ENCODE peak calls at places on chromosomes 11 and 22, in seven cellular contexts. One of them, this sample, is unnamed.

GRCh38 chr11:57513911-57514537 is 1.5 kb downstream of the SLC43A1 start:
- DNase-seq in GM06990: peak; percentile 27
- DNase-seq in activated naive CD4-positive, alpha-beta T cell treated with anti-CD3 and anti-CD28 coated beads for 36 hours: peak; percentile 59
- DNase-seq in epithelial cell of esophagus: peak; percentile 39
- DNase-seq in RCC 7860: no peak
- DNase-seq in coronary artery: no peak
- DNase-seq in WTC11: peak; percentile 70
- DNase-seq in this sample: no peak

GRCh38 chr11:118998822-118999221 is 884 bp downstream of the CENATAC start:
- DNase-seq in GM06990: no peak
- DNase-seq in activated naive CD4-positive, alpha-beta T cell treated with anti-CD3 and anti-CD28 coated beads for 36 hours: no peak
- DNase-seq in epithelial cell of esophagus: peak; percentile 82
- DNase-seq in RCC 7860: peak; percentile 75
- DNase-seq in coronary artery: no peak
- DNase-seq in WTC11: no peak
- DNase-seq in this sample: no peak

GRCh38 chr11:65013130-65013691 is 749 bp upstream of the ARL2 start:
- DNase-seq in GM06990: no peak
- DNase-seq in activated naive CD4-positive, alpha-beta T cell treated with anti-CD3 and anti-CD28 coated beads for 36 hours: peak; percentile 96
- DNase-seq in epithelial cell of esophagus: peak; percentile 88
- DNase-seq in RCC 7860: no peak
- DNase-seq in coronary artery: peak; percentile 95
- DNase-seq in WTC11: peak; percentile 90
- DNase-seq in this sample: no peak

GRCh38 chr22:30224161-30224857 is 22.2 kb downstream of the LIF start:
- DNase-seq in GM06990: no peak
- DNase-seq in activated naive CD4-positive, alpha-beta T cell treated with anti-CD3 and anti-CD28 coated beads for 36 hours: no peak
- DNase-seq in epithelial cell of esophagus: peak; percentile 52
- DNase-seq in RCC 7860: peak; percentile 77
- DNase-seq in coronary artery: no peak
- DNase-seq in WTC11: no peak
- DNase-seq in this sample: no peak

GRCh38 chr22:38114484-38115398 is 4.3 kb upstream of the BAIAP2L2 start:
- DNase-seq in GM06990: peak; percentile 61
- DNase-seq in activated naive CD4-positive, alpha-beta T cell treated with anti-CD3 and anti-CD28 coated beads for 36 hours: peak; percentile 86
- DNase-seq in epithelial cell of esophagus: peak; percentile 86
- DNase-seq in RCC 7860: peak; percentile 56
- DNase-seq in coronary artery: no peak
- DNase-seq in WTC11: peak; percentile 95
- DNase-seq in this sample: no peak

GRCh38 chr11:78940500-78941225 is 366.0 kb upstream of the NARS2 start:
- DNase-seq in GM06990: no peak
- DNase-seq in activated naive CD4-positive, alpha-beta T cell treated with anti-CD3 and anti-CD28 coated beads for 36 hours: no peak
- DNase-seq in epithelial cell of esophagus: no peak
- DNase-seq in RCC 7860: no peak
- DNase-seq in coronary artery: no peak
- DNase-seq in WTC11: peak; percentile 55
- DNase-seq in this sample: peak; percentile 87

GRCh38 chr11:35282226-35282882 is 137.0 kb downstream of the SLC1A2 start:
- DNase-seq in GM06990: no peak
- DNase-seq in activated naive CD4-positive, alpha-beta T cell treated with anti-CD3 and anti-CD28 coated beads for 36 hours: no peak
- DNase-seq in epithelial cell of esophagus: peak; percentile 50
- DNase-seq in RCC 7860: peak; percentile 85
- DNase-seq in coronary artery: no peak
- DNase-seq in WTC11: no peak
- DNase-seq in this sample: no peak

GRCh38 chr22:42793848-42794405 is 63.1 kb downstream of the ARFGAP3 start:
- DNase-seq in GM06990: no peak
- DNase-seq in activated naive CD4-positive, alpha-beta T cell treated with anti-CD3 and anti-CD28 coated beads for 36 hours: no peak
- DNase-seq in epithelial cell of esophagus: no peak
- DNase-seq in RCC 7860: no peak
- DNase-seq in coronary artery: no peak
- DNase-seq in WTC11: no peak
- DNase-seq in this sample: no peak

GRCh38 chr11:134752526-134752925 is 340.5 kb upstream of the B3GAT1 start:
- DNase-seq in GM06990: no peak
- DNase-seq in activated naive CD4-positive, alpha-beta T cell treated with anti-CD3 and anti-CD28 coated beads for 36 hours: no peak
- DNase-seq in epithelial cell of esophagus: no peak
- DNase-seq in RCC 7860: no peak
- DNase-seq in coronary artery: peak; percentile 68
- DNase-seq in WTC11: no peak
- DNase-seq in this sample: no peak

GRCh38 chr11:79101736-79102135 is 339.1 kb downstream of the TENM4 start:
- DNase-seq in GM06990: no peak
- DNase-seq in activated naive CD4-positive, alpha-beta T cell treated with anti-CD3 and anti-CD28 coated beads for 36 hours: no peak
- DNase-seq in epithelial cell of esophagus: no peak
- DNase-seq in RCC 7860: no peak
- DNase-seq in coronary artery: no peak
- DNase-seq in WTC11: no peak
- DNase-seq in this sample: no peak

GRCh38 chr11:119852741-119853140 is 123.7 kb upstream of the NECTIN1 start:
- DNase-seq in GM06990: no peak
- DNase-seq in activated naive CD4-positive, alpha-beta T cell treated with anti-CD3 and anti-CD28 coated beads for 36 hours: no peak
- DNase-seq in epithelial cell of esophagus: no peak
- DNase-seq in RCC 7860: no peak
- DNase-seq in coronary artery: no peak
- DNase-seq in WTC11: no peak
- DNase-seq in this sample: no peak

GRCh38 chr11:37182036-37182435 is 584.0 kb upstream of the RAG2 start:
- DNase-seq in GM06990: no peak
- DNase-seq in activated naive CD4-positive, alpha-beta T cell treated with anti-CD3 and anti-CD28 coated beads for 36 hours: no peak
- DNase-seq in epithelial cell of esophagus: no peak
- DNase-seq in RCC 7860: no peak
- DNase-seq in coronary artery: no peak
- DNase-seq in WTC11: no peak
- DNase-seq in this sample: no peak

GRCh38 chr11:82907376-82907775 is 5.8 kb downstream of the DDIAS start:
- DNase-seq in GM06990: no peak
- DNase-seq in activated naive CD4-positive, alpha-beta T cell treated with anti-CD3 and anti-CD28 coated beads for 36 hours: no peak
- DNase-seq in epithelial cell of esophagus: no peak
- DNase-seq in RCC 7860: no peak
- DNase-seq in coronary artery: no peak
- DNase-seq in WTC11: no peak
- DNase-seq in this sample: no peak

GRCh38 chr11:68039526-68040086 is 781 bp downstream of the TCIRG1 start:
- DNase-seq in GM06990: peak; percentile 32
- DNase-seq in activated naive CD4-positive, alpha-beta T cell treated with anti-CD3 and anti-CD28 coated beads for 36 hours: no peak
- DNase-seq in epithelial cell of esophagus: no peak
- DNase-seq in RCC 7860: no peak
- DNase-seq in coronary artery: no peak
- DNase-seq in WTC11: no peak
- DNase-seq in this sample: no peak

GRCh38 chr11:41403462-41403861 is 56.0 kb downstream of the LRRC4C start:
- DNase-seq in GM06990: no peak
- DNase-seq in activated naive CD4-positive, alpha-beta T cell treated with anti-CD3 and anti-CD28 coated beads for 36 hours: no peak
- DNase-seq in epithelial cell of esophagus: no peak
- DNase-seq in RCC 7860: no peak
- DNase-seq in coronary artery: no peak
- DNase-seq in WTC11: no peak
- DNase-seq in this sample: no peak

GRCh38 chr11:86805873-86806310 is 5.5 kb downstream of the PRSS23 start:
- DNase-seq in GM06990: no peak
- DNase-seq in activated naive CD4-positive, alpha-beta T cell treated with anti-CD3 and anti-CD28 coated beads for 36 hours: peak; percentile 75
- DNase-seq in epithelial cell of esophagus: peak; percentile 70
- DNase-seq in RCC 7860: peak; percentile 28
- DNase-seq in coronary artery: no peak
- DNase-seq in WTC11: no peak
- DNase-seq in this sample: no peak

GRCh38 chr11:70364745-70365535 is 33.4 kb upstream of the CTTN start:
- DNase-seq in GM06990: peak; percentile 30
- DNase-seq in activated naive CD4-positive, alpha-beta T cell treated with anti-CD3 and anti-CD28 coated beads for 36 hours: peak; percentile 82
- DNase-seq in epithelial cell of esophagus: no peak
- DNase-seq in RCC 7860: no peak
- DNase-seq in coronary artery: no peak
- DNase-seq in WTC11: no peak
- DNase-seq in this sample: no peak

GRCh38 chr11:75905434-75905833 is 90.4 kb downstream of the UVRAG start:
- DNase-seq in GM06990: no peak
- DNase-seq in activated naive CD4-positive, alpha-beta T cell treated with anti-CD3 and anti-CD28 coated beads for 36 hours: no peak
- DNase-seq in epithelial cell of esophagus: no peak
- DNase-seq in RCC 7860: no peak
- DNase-seq in coronary artery: no peak
- DNase-seq in WTC11: no peak
- DNase-seq in this sample: no peak

GRCh38 chr11:250740-251299 is 14.0 kb downstream of the PSMD13 start:
- DNase-seq in GM06990: no peak
- DNase-seq in activated naive CD4-positive, alpha-beta T cell treated with anti-CD3 and anti-CD28 coated beads for 36 hours: peak; percentile 93
- DNase-seq in epithelial cell of esophagus: peak; percentile 66
- DNase-seq in RCC 7860: no peak
- DNase-seq in coronary artery: no peak
- DNase-seq in WTC11: peak; percentile 89
- DNase-seq in this sample: no peak

GRCh38 chr11:13073119-13073981 is 64.2 kb downstream of the RASSF10 start:
- DNase-seq in GM06990: peak; percentile 6
- DNase-seq in activated naive CD4-positive, alpha-beta T cell treated with anti-CD3 and anti-CD28 coated beads for 36 hours: no peak
- DNase-seq in epithelial cell of esophagus: peak; percentile 98
- DNase-seq in RCC 7860: peak; percentile 89
- DNase-seq in coronary artery: no peak
- DNase-seq in WTC11: no peak
- DNase-seq in this sample: no peak

This sample was measured in iPS DF 19.7.